ENCODE peak calls at places on chromosomes 6 and 20, in four cellular contexts. S is adipocyte, Z is choroid plexus epithelial cell, J is fibroblast of mammary gland. V is an unnamed sample.

GRCh38 chr6:87118054-87118453 is 23.1 kb upstream of the CGA start:
- DNase-seq in Z (peak), J (no peak), S (no peak), V (peak)

GRCh38 chr6:15322781-15323536 is 77.1 kb downstream of the JARID2 start:
- DNase-seq in J (peak), S (peak), Z (no peak), V (peak)

GRCh38 chr6:136538836-136539235 is 11.4 kb downstream of the MAP7 start:
- DNase-seq in Z (no peak), S (no peak), J (no peak), V (peak)

GRCh38 chr6:81998432-81998831 is 246.0 kb upstream of the TENT5A start:
- DNase-seq in Z (peak), J (peak), S (peak), V (peak)

GRCh38 chr20:43751167-43752050 is 24.6 kb upstream of the GTSF1L start:
- DNase-seq in Z (peak), J (peak), S (peak), V (peak)

GRCh38 chr6:158854214-158855101 is 35.3 kb upstream of the EZR start:
- DNase-seq in S (no peak), J (no peak), Z (peak), V (peak)

GRCh38 chr20:44746367-44747165 is 901 bp downstream of the KCNK15 start:
- DNase-seq in S (no peak), J (no peak), Z (no peak), V (no peak)

GRCh38 chr6:96675617-96676016 is 112.7 kb downstream of the FHL5 start:
- DNase-seq in S (no peak), Z (no peak), J (no peak), V (no peak)

GRCh38 chr20:53081916-53082863 is 110.0 kb downstream of the TSHZ2 start:
- DNase-seq in Z (peak), J (peak), S (no peak), V (peak)

GRCh38 chr6:105844275-105844848 is 241.8 kb upstream of the PRDM1 start:
- DNase-seq in Z (no peak), S (no peak), J (peak), V (no peak)

GRCh38 chr6:17042422-17043147 is 59.3 kb upstream of the STMND1 start:
- DNase-seq in S (peak), J (peak), Z (peak), V (peak)

GRCh38 chr20:4134355-4134834 is 119.0 kb upstream of the RNF24 start:
- DNase-seq in J (no peak), Z (no peak), S (no peak), V (no peak)

GRCh38 chr6:35388772-35389352 is 46.5 kb downstream of the PPARD start:
- DNase-seq in J (no peak), Z (no peak), S (no peak), V (no peak)

GRCh38 chr6:166453651-166454050 is 70.9 kb upstream of the MPC1 start:
- DNase-seq in Z (no peak), S (no peak), J (no peak), V (no peak)

GRCh38 chr20:47318027-47318595 is 38.4 kb downstream of the ZMYND8 start:
- DNase-seq in Z (peak), S (peak), J (peak), V (peak)

GRCh38 chr20:43939762-43940121 is 25.1 kb downstream of the TOX2 start:
- DNase-seq in S (no peak), Z (peak), J (peak), V (peak)

GRCh38 chr20:46709459-46710148 is at the start of gene SLC2A10:
- DNase-seq in Z (peak), J (peak), S (peak), V (no peak)

GRCh38 chr20:33006776-33007375 is 628 bp upstream of the BPIFB2 start:
- DNase-seq in J (no peak), Z (no peak), S (no peak), V (no peak)

GRCh38 chr6:52010145-52010544 is 77.3 kb downstream of the PKHD1 start:
- DNase-seq in Z (no peak), J (no peak), S (no peak), V (no peak)

GRCh38 chr6:20319520-20320357 is 81.9 kb upstream of the E2F3 start:
- DNase-seq in S (no peak), Z (no peak), J (no peak), V (no peak)

GRCh38 chr20:49850463-49851233 is 38.0 kb downstream of the SLC9A8 start:
- DNase-seq in S (peak), J (no peak), Z (no peak), V (peak)

GRCh38 chr20:15951711-15952110 is 621.5 kb downstream of the KIF16B start:
- DNase-seq in J (peak), Z (peak), S (no peak), V (peak)

GRCh38 chr20:41654884-41655283 is 36.7 kb upstream of the CHD6 start:
- DNase-seq in S (peak), J (peak), Z (peak), V (no peak)

DNA sequence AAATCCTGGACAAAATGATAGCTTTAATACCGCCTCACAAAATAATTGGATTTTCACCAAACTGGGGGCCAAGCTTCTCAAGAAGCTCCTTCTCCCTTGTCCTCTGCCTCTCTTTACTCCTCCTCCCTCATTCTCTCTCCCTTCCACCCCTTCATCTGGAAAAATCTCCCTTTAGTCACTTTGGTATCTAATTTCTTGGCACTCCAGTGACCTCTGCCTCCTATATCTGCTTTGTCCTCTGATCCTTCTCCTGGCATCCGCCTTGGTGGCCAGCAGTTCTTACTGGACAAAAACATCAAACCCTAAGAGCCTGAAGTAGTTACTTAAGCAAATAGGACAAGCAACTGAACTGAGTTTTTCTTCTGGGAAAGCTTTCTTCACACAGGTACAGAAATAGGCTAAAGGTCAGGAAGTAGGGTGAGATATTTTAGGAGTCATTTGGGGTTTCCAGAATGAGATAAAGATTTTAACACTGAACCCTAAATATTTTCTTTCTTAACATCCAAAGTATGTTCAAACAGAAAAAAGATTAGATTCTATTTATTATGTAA is 220.7 kb downstream of the ARHGAP18 start:
- DNase-seq in J (no peak), S (peak), Z (no peak), V (peak)
- H3K4me3 ChIP-seq in J (no peak), S (peak), Z (no peak), V (no peak)

GRCh38 chr6:84756466-84756865 is 7.9 kb downstream of the TBX18 start:
- DNase-seq in Z (no peak), S (no peak), J (no peak), V (no peak)
- H3K4me3 ChIP-seq in Z (no peak), S (no peak), J (no peak), V (no peak)

GRCh38 chr6:13355969-13356368 is 27.6 kb upstream of the TBC1D7 start:
- DNase-seq in S (no peak), Z (no peak), J (no peak), V (peak)
- H3K4me3 ChIP-seq in S (no peak), Z (no peak), J (no peak), V (no peak)

GRCh38 chr6:107534762-107535161 is 44.8 kb downstream of the SOBP start:
- DNase-seq in J (no peak), S (peak), Z (peak), V (no peak)

GRCh38 chr6:107533415-107534059 is 43.6 kb downstream of the SOBP start:
- DNase-seq in Z (no peak), S (no peak), J (no peak), V (no peak)

GRCh38 chr6:107537559-107537958 is 47.6 kb downstream of the SOBP start:
- DNase-seq in S (no peak), Z (no peak), J (no peak), V (no peak)

GRCh38 chr6:107535626-107536025 is 45.7 kb downstream of the SOBP start:
- DNase-seq in S (no peak), Z (no peak), J (no peak), V (no peak)

GRCh38 chr6:107536183-107536582 is 46.3 kb downstream of the SOBP start:
- DNase-seq in J (no peak), Z (no peak), S (no peak), V (no peak)
- H3K4me3 ChIP-seq in J (no peak), Z (no peak), S (no peak), V (no peak)

DNA sequence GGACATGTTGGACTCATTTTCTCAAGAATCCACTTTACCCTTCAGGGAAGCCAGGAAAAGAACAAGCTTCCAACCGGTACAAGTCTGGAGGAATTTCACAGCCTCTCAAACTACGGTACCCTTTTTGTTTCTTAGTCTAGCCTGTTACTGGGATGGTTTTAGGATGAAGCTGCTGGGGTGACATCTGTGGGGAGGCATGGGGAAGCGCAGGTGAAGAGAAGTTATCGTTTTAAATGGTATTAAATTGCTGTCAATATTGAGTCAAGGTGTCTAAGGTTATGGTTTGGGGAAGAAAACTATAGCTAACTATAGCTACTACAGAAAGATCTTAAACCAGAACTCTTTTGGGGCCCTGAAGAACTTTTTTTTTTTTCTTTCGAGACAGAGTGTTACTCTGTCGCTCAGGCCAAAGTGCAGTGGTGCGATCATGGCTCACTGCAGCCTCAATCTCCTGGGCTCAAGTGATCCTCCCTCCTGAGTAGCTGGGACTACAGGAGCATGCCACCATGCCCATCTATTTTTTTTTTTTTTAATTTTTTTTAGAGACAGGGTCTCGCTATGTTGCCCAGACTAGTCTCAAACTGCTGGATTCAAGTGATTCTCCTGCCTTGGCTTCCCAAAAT is 128.7 kb downstream of the RIN2 start:
- DNase-seq in Z (peak), S (no peak), J (peak), V (peak)
- H3K4me3 ChIP-seq in Z (no peak), S (peak), J (no peak), V (no peak)

DNA sequence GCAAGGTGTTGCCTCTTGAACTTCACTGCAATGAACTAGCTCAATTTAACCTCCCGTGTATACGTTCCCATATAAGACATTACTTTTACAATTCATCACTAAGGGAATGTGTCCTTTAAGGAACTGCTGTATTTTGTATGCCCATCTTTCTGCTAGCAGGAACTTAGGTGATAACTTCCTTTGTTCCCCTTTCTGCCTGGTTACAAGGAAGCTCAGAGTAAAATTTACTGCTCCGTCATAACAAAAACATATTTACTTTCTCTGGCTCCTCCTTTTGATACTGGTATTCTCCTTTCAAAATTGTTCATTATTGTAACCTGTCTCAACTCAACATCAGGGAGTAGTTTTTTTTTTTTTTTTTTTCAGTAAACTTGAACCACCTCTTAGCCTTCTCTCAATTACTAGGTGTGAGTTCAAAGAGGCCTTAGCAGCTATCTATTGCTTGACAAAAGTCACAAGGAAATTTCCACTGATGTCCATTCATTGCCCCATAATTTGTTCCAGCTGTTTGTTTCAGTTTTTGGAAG is 37.1 kb downstream of the RIPOR2 start:
- DNase-seq in Z (no peak), J (no peak), S (no peak), V (no peak)
- H3K4me3 ChIP-seq in Z (no peak), J (no peak), S (no peak), V (no peak)

GRCh38 chr6:32118782-32119628 is 9.0 kb downstream of the ATF6B start:
- DNase-seq in J (peak), Z (peak), S (peak), V (peak)
- H3K4me3 ChIP-seq in J (no peak), Z (no peak), S (no peak), V (no peak)

GRCh38 chr6:101961357-101961756 is 567.8 kb downstream of the GRIK2 start:
- DNase-seq in S (no peak), Z (no peak), J (no peak), V (no peak)
- H3K4me3 ChIP-seq in S (no peak), Z (no peak), J (no peak), V (no peak)

V was measured in bronchial epithelial cell.